ENCODE peak calls at places on chromosomes 3 and 15, in eight cellular contexts. One of them, this sample, is unnamed.

GRCh38 chr3:50339485-50340196 is 995 bp downstream of the RASSF1 start:
- DNase-seq in HFF-Myc: no peak
- DNase-seq in activated CD8-positive, alpha-beta T cell treated with anti-CD3 and anti-CD28 coated beads for 36 hours: no peak
- DNase-seq in fibroblast of pulmonary artery: peak
- DNase-seq in CD14-positive monocyte: no peak
- DNase-seq in prostate gland: no peak
- DNase-seq in GM10248: no peak
- DNase-seq in left ventricle myocardium inferior: no peak
- DNase-seq in this sample: no peak

GRCh38 chr15:67823371-67824156 is 1.7 kb upstream of the SKOR1 start:
- DNase-seq in left ventricle myocardium inferior: no peak
- DNase-seq in prostate gland: no peak
- DNase-seq in CD14-positive monocyte: no peak
- DNase-seq in HFF-Myc: no peak
- DNase-seq in activated CD8-positive, alpha-beta T cell treated with anti-CD3 and anti-CD28 coated beads for 36 hours: no peak
- DNase-seq in fibroblast of pulmonary artery: no peak
- DNase-seq in GM10248: no peak
- DNase-seq in this sample: no peak

GRCh38 chr3:10599017-10599416 is 93.6 kb upstream of the ATP2B2 start:
- DNase-seq in activated CD8-positive, alpha-beta T cell treated with anti-CD3 and anti-CD28 coated beads for 36 hours: no peak
- DNase-seq in HFF-Myc: no peak
- DNase-seq in CD14-positive monocyte: no peak
- DNase-seq in GM10248: no peak
- DNase-seq in left ventricle myocardium inferior: no peak
- DNase-seq in prostate gland: no peak
- DNase-seq in fibroblast of pulmonary artery: no peak
- DNase-seq in this sample: no peak

GRCh38 chr15:58537480-58537879 is 105.7 kb downstream of the LIPC start:
- DNase-seq in HFF-Myc: no peak
- DNase-seq in left ventricle myocardium inferior: no peak
- DNase-seq in CD14-positive monocyte: no peak
- DNase-seq in prostate gland: no peak
- DNase-seq in GM10248: no peak
- DNase-seq in activated CD8-positive, alpha-beta T cell treated with anti-CD3 and anti-CD28 coated beads for 36 hours: no peak
- DNase-seq in fibroblast of pulmonary artery: no peak
- DNase-seq in this sample: no peak

GRCh38 chr3:62566022-62566557 is 192.7 kb upstream of the FEZF2 start:
- DNase-seq in activated CD8-positive, alpha-beta T cell treated with anti-CD3 and anti-CD28 coated beads for 36 hours: no peak
- DNase-seq in GM10248: no peak
- DNase-seq in CD14-positive monocyte: no peak
- DNase-seq in fibroblast of pulmonary artery: no peak
- DNase-seq in prostate gland: no peak
- DNase-seq in HFF-Myc: no peak
- DNase-seq in left ventricle myocardium inferior: no peak
- DNase-seq in this sample: no peak

GRCh38 chr3:78721771-78722543 is 1045.8 kb downstream of the ROBO1 start:
- DNase-seq in HFF-Myc: no peak
- DNase-seq in GM10248: no peak
- DNase-seq in left ventricle myocardium inferior: no peak
- DNase-seq in CD14-positive monocyte: no peak
- DNase-seq in activated CD8-positive, alpha-beta T cell treated with anti-CD3 and anti-CD28 coated beads for 36 hours: no peak
- DNase-seq in fibroblast of pulmonary artery: no peak
- DNase-seq in prostate gland: no peak
- DNase-seq in this sample: no peak

GRCh38 chr3:25246921-25247320 is 181.1 kb upstream of the RARB start:
- DNase-seq in left ventricle myocardium inferior: no peak
- DNase-seq in CD14-positive monocyte: no peak
- DNase-seq in fibroblast of pulmonary artery: no peak
- DNase-seq in GM10248: no peak
- DNase-seq in prostate gland: no peak
- DNase-seq in HFF-Myc: no peak
- DNase-seq in activated CD8-positive, alpha-beta T cell treated with anti-CD3 and anti-CD28 coated beads for 36 hours: no peak
- DNase-seq in this sample: no peak

GRCh38 chr3:189158034-189158433 is 13.7 kb upstream of the TPRG1 start:
- DNase-seq in fibroblast of pulmonary artery: no peak
- DNase-seq in activated CD8-positive, alpha-beta T cell treated with anti-CD3 and anti-CD28 coated beads for 36 hours: peak
- DNase-seq in left ventricle myocardium inferior: no peak
- DNase-seq in GM10248: no peak
- DNase-seq in prostate gland: no peak
- DNase-seq in CD14-positive monocyte: no peak
- DNase-seq in HFF-Myc: no peak
- DNase-seq in this sample: no peak

GRCh38 chr3:177068967-177069366 is 128.3 kb downstream of the TBL1XR1 start:
- DNase-seq in left ventricle myocardium inferior: no peak
- DNase-seq in CD14-positive monocyte: no peak
- DNase-seq in prostate gland: no peak
- DNase-seq in HFF-Myc: no peak
- DNase-seq in fibroblast of pulmonary artery: no peak
- DNase-seq in GM10248: no peak
- DNase-seq in activated CD8-positive, alpha-beta T cell treated with anti-CD3 and anti-CD28 coated beads for 36 hours: no peak
- DNase-seq in this sample: no peak

GRCh38 chr15:92614301-92614700 is 41.3 kb downstream of the FAM174B start:
- DNase-seq in left ventricle myocardium inferior: no peak
- DNase-seq in GM10248: no peak
- DNase-seq in HFF-Myc: no peak
- DNase-seq in fibroblast of pulmonary artery: no peak
- DNase-seq in prostate gland: peak
- DNase-seq in CD14-positive monocyte: no peak
- DNase-seq in activated CD8-positive, alpha-beta T cell treated with anti-CD3 and anti-CD28 coated beads for 36 hours: no peak
- DNase-seq in this sample: no peak

GRCh38 chr15:56327721-56328502 is 37.3 kb upstream of the TEX9 start:
- DNase-seq in CD14-positive monocyte: no peak
- DNase-seq in GM10248: no peak
- DNase-seq in HFF-Myc: no peak
- DNase-seq in prostate gland: no peak
- DNase-seq in fibroblast of pulmonary artery: no peak
- DNase-seq in activated CD8-positive, alpha-beta T cell treated with anti-CD3 and anti-CD28 coated beads for 36 hours: no peak
- DNase-seq in left ventricle myocardium inferior: no peak
- DNase-seq in this sample: no peak

GRCh38 chr3:11356269-11356668 is 84.1 kb downstream of the ATG7 start:
- DNase-seq in left ventricle myocardium inferior: no peak
- DNase-seq in activated CD8-positive, alpha-beta T cell treated with anti-CD3 and anti-CD28 coated beads for 36 hours: no peak
- DNase-seq in HFF-Myc: no peak
- DNase-seq in fibroblast of pulmonary artery: no peak
- DNase-seq in prostate gland: no peak
- DNase-seq in GM10248: no peak
- DNase-seq in CD14-positive monocyte: no peak
- DNase-seq in this sample: no peak

DNA sequence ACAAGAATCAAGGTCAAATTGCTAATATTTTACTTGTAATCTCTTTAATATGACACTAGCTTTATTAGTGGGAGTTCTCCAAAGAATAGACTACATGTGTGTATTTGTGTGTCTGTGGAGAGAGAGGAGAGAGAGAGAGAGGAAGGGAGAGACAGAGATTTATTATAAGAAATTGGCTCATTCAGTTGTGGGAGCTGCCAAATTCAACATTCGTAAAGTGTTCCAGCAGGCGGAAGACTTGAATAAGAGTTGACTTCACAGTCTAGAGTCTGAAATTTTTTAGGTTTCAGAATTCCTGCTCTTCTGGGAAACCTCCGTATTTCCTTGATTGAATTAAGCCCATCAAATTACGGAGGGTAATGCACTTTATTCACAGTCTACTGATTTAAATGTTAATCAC is 4.7 kb upstream of the CLDN1 start:
- DNase-seq in HFF-Myc: no peak
- DNase-seq in CD14-positive monocyte: no peak
- DNase-seq in GM10248: no peak
- DNase-seq in fibroblast of pulmonary artery: peak
- DNase-seq in left ventricle myocardium inferior: no peak
- DNase-seq in activated CD8-positive, alpha-beta T cell treated with anti-CD3 and anti-CD28 coated beads for 36 hours: no peak
- DNase-seq in prostate gland: peak
- DNase-seq in this sample: peak
- TF ChIP-seq CTCF in HFF-Myc: no peak
- TF ChIP-seq CTCF in CD14-positive monocyte: no peak
- TF ChIP-seq CTCF in GM10248: no peak
- TF ChIP-seq CTCF in fibroblast of pulmonary artery: peak
- TF ChIP-seq CTCF in left ventricle myocardium inferior: peak
- TF ChIP-seq CTCF in activated CD8-positive, alpha-beta T cell treated with anti-CD3 and anti-CD28 coated beads for 36 hours: no peak
- TF ChIP-seq CTCF in prostate gland: no peak
- TF ChIP-seq CTCF in this sample: peak

GRCh38 chr3:129604223-129604941 is 2.1 kb downstream of the PLXND1 start:
- DNase-seq in prostate gland: no peak
- DNase-seq in activated CD8-positive, alpha-beta T cell treated with anti-CD3 and anti-CD28 coated beads for 36 hours: no peak
- DNase-seq in HFF-Myc: no peak
- DNase-seq in left ventricle myocardium inferior: no peak
- DNase-seq in CD14-positive monocyte: no peak
- DNase-seq in fibroblast of pulmonary artery: no peak
- DNase-seq in GM10248: no peak
- DNase-seq in this sample: no peak

GRCh38 chr3:129607391-129608068 is 1.1 kb upstream of the PLXND1 start:
- DNase-seq in HFF-Myc: no peak
- DNase-seq in CD14-positive monocyte: no peak
- DNase-seq in fibroblast of pulmonary artery: no peak
- DNase-seq in activated CD8-positive, alpha-beta T cell treated with anti-CD3 and anti-CD28 coated beads for 36 hours: no peak
- DNase-seq in GM10248: no peak
- DNase-seq in prostate gland: no peak
- DNase-seq in left ventricle myocardium inferior: no peak
- DNase-seq in this sample: no peak

GRCh38 chr3:129604942-129605592 is 1.4 kb downstream of the PLXND1 start:
- DNase-seq in activated CD8-positive, alpha-beta T cell treated with anti-CD3 and anti-CD28 coated beads for 36 hours: peak
- DNase-seq in left ventricle myocardium inferior: no peak
- DNase-seq in HFF-Myc: no peak
- DNase-seq in CD14-positive monocyte: no peak
- DNase-seq in prostate gland: no peak
- DNase-seq in fibroblast of pulmonary artery: no peak
- DNase-seq in GM10248: no peak
- DNase-seq in this sample: no peak

GRCh38 chr3:129606522-129607390 is at the start of gene PLXND1:
- DNase-seq in fibroblast of pulmonary artery: peak
- DNase-seq in activated CD8-positive, alpha-beta T cell treated with anti-CD3 and anti-CD28 coated beads for 36 hours: peak
- DNase-seq in CD14-positive monocyte: no peak
- DNase-seq in prostate gland: no peak
- DNase-seq in GM10248: peak
- DNase-seq in left ventricle myocardium inferior: peak
- DNase-seq in HFF-Myc: no peak
- DNase-seq in this sample: no peak

DNA sequence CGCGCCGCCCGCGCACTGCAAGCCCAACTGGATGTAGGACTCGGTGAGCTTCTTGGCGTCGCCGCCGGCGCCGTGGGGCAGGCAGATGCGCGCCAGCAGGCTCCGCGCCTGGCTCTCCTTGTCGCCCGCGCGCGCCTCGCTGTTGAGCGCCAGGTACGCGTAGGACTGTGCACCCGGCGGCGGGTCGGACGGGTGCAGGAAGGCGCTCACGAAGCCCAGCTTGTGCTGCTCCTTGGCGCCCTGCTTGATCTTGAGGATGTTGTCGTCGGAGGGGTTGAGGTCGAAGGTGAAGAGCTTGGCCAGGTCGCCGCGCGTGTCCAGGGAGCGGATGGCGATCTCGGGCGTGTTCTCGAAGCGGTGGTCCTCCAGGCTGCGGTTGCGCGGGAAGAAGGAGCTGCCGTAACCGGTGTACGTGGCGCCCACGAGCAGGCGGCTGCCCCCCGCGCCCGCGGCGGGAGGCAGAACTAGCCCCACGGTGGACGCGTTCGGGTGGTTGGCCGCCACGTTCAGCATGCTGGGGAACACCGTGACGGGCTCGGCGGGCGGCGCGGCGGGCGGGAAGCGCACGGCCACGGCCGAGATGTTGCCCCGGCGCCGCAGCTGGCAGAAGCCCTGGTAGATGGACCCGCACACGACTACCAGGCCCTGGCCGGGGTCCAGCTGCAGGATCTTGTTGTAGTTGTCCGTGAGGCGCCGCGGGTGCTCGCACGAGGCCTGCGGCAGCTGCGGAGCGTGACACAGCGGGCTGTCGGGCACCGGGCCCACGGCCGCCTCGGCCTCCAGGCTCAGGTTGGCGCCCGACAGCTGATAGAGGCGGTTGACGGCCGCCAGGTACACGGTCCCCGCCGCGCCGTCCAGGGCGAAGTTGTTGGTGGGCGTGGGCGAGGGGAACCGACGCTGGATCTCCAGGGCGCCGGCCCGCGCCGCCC is 619 bp downstream of the PLXND1 start:
- DNase-seq in GM10248: no peak
- DNase-seq in left ventricle myocardium inferior: peak
- DNase-seq in HFF-Myc: no peak
- DNase-seq in CD14-positive monocyte: no peak
- DNase-seq in prostate gland: no peak
- DNase-seq in fibroblast of pulmonary artery: peak
- DNase-seq in activated CD8-positive, alpha-beta T cell treated with anti-CD3 and anti-CD28 coated beads for 36 hours: peak
- DNase-seq in this sample: no peak
- TF ChIP-seq CTCF in GM10248: no peak
- TF ChIP-seq CTCF in left ventricle myocardium inferior: peak
- TF ChIP-seq CTCF in HFF-Myc: no peak
- TF ChIP-seq CTCF in CD14-positive monocyte: no peak
- TF ChIP-seq CTCF in prostate gland: no peak
- TF ChIP-seq CTCF in fibroblast of pulmonary artery: no peak
- TF ChIP-seq CTCF in activated CD8-positive, alpha-beta T cell treated with anti-CD3 and anti-CD28 coated beads for 36 hours: no peak
- TF ChIP-seq CTCF in this sample: no peak

DNA sequence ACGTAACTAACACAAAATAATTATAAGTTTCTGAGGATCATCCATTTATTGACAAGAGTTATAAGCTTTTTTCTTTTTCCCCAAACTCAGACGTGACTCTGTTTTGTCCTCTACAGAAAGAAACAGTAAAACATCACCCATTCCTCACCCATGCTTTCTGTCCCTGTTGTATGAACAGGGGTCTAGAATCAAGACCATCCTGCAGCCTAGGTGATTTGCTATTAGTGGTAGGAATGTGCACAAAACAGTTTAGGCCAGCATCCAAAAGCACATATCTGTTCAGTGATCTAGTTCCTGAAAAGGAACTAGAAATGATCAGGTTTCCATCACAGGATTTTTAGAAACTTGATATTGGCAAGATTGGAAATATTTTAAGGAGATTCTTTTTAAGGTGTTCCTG is 527.6 kb downstream of the SOX2 start:
- DNase-seq in activated CD8-positive, alpha-beta T cell treated with anti-CD3 and anti-CD28 coated beads for 36 hours: no peak
- DNase-seq in GM10248: no peak
- DNase-seq in fibroblast of pulmonary artery: no peak
- DNase-seq in prostate gland: no peak
- DNase-seq in left ventricle myocardium inferior: no peak
- DNase-seq in HFF-Myc: no peak
- DNase-seq in CD14-positive monocyte: no peak
- DNase-seq in this sample: no peak
- TF ChIP-seq CTCF in activated CD8-positive, alpha-beta T cell treated with anti-CD3 and anti-CD28 coated beads for 36 hours: no peak
- TF ChIP-seq CTCF in GM10248: no peak
- TF ChIP-seq CTCF in fibroblast of pulmonary artery: no peak
- TF ChIP-seq CTCF in prostate gland: no peak
- TF ChIP-seq CTCF in left ventricle myocardium inferior: no peak
- TF ChIP-seq CTCF in HFF-Myc: no peak
- TF ChIP-seq CTCF in CD14-positive monocyte: no peak
- TF ChIP-seq CTCF in this sample: no peak

DNA sequence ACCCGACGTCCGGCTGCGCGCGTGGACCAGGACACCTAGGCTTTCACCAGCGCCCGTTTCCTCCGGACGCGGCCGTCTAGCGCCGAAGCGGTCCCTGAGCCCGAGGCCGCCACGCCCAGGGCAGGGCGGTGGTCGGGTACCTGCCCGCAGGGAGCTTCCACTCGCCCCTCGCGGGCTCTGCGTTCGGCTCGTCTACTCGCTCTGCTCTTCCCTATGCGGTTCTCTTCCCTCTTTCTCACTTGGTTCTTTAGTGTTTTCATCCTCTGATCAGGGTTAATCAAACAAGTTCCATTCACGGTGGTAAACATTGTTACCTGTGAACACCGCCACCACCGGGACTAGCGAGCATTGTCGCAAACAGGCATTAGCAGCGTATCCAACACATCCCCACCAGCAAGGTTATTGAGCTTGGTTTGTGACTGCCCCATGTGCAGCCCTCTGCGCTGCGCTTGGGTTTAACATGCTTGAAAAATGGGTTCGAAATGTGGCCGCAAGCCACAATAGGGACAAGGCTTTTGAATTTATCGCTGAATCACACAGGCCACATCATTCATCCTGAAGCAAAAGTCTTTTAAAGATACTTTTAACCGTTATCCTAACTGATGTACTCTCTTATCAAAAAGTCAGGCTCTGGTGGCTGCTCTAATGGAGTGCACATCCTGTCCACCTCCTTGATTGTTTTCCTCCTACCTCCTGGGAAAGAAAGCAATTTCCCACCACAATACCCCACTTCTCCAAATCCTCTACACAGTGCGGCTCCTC is 848 bp upstream of the CD47 start:
- DNase-seq in prostate gland: no peak
- DNase-seq in activated CD8-positive, alpha-beta T cell treated with anti-CD3 and anti-CD28 coated beads for 36 hours: peak
- DNase-seq in GM10248: no peak
- DNase-seq in left ventricle myocardium inferior: no peak
- DNase-seq in HFF-Myc: no peak
- DNase-seq in CD14-positive monocyte: no peak
- DNase-seq in fibroblast of pulmonary artery: no peak
- DNase-seq in this sample: no peak
- TF ChIP-seq CTCF in prostate gland: no peak
- TF ChIP-seq CTCF in activated CD8-positive, alpha-beta T cell treated with anti-CD3 and anti-CD28 coated beads for 36 hours: no peak
- TF ChIP-seq CTCF in GM10248: no peak
- TF ChIP-seq CTCF in left ventricle myocardium inferior: no peak
- TF ChIP-seq CTCF in HFF-Myc: no peak
- TF ChIP-seq CTCF in CD14-positive monocyte: no peak
- TF ChIP-seq CTCF in fibroblast of pulmonary artery: no peak
- TF ChIP-seq CTCF in this sample: no peak